ENCODE peak calls at places on chromosomes 13 and 19, in five cellular contexts. One of them, this sample, is unnamed. For H3K4me1, the result is how much of the 10 kb centered on the place peaks cover.

GRCh38 chr13:48478401-48478800 is 54.5 kb downstream of the RCBTB2 start:
- DNase-seq in heart left ventricle: no peak
- DNase-seq in ovary: no peak
- DNase-seq in transverse colon: no peak
- DNase-seq in mesendoderm: no peak
- DNase-seq in this sample: no peak

GRCh38 chr13:21674271-21675009 is 3.6 kb downstream of the FGF9 start:
- DNase-seq in heart left ventricle: peak
- DNase-seq in ovary: no peak
- DNase-seq in transverse colon: peak
- DNase-seq in mesendoderm: peak
- DNase-seq in this sample: peak

GRCh38 chr19:34253711-34254551 is 423 bp upstream of the GARRE1 start:
- DNase-seq in heart left ventricle: peak
- DNase-seq in ovary: peak
- DNase-seq in transverse colon: peak
- DNase-seq in mesendoderm: peak
- DNase-seq in this sample: peak

GRCh38 chr13:42740753-42741152 is 40.6 kb upstream of the FAM216B start:
- DNase-seq in heart left ventricle: peak
- DNase-seq in ovary: peak
- DNase-seq in transverse colon: peak
- DNase-seq in mesendoderm: no peak
- DNase-seq in this sample: peak

GRCh38 chr19:19115954-19116353 is 22.3 kb downstream of the TMEM161A start:
- DNase-seq in heart left ventricle: no peak
- DNase-seq in ovary: no peak
- DNase-seq in transverse colon: peak
- DNase-seq in mesendoderm: peak
- DNase-seq in this sample: peak

GRCh38 chr13:113907637-113908617 is 44.1 kb upstream of the GAS6 start:
- DNase-seq in heart left ventricle: no peak
- DNase-seq in ovary: no peak
- DNase-seq in transverse colon: peak
- DNase-seq in mesendoderm: peak
- DNase-seq in this sample: peak

GRCh38 chr19:54430306-54431254 is 15.3 kb downstream of the TTYH1 start:
- DNase-seq in heart left ventricle: peak
- DNase-seq in ovary: no peak
- DNase-seq in transverse colon: peak
- DNase-seq in mesendoderm: peak
- DNase-seq in this sample: peak

GRCh38 chr13:113820813-113821651 is 42.8 kb downstream of the GAS6 start:
- DNase-seq in heart left ventricle: peak
- DNase-seq in ovary: peak
- DNase-seq in transverse colon: peak
- DNase-seq in mesendoderm: no peak
- DNase-seq in this sample: peak

DNA sequence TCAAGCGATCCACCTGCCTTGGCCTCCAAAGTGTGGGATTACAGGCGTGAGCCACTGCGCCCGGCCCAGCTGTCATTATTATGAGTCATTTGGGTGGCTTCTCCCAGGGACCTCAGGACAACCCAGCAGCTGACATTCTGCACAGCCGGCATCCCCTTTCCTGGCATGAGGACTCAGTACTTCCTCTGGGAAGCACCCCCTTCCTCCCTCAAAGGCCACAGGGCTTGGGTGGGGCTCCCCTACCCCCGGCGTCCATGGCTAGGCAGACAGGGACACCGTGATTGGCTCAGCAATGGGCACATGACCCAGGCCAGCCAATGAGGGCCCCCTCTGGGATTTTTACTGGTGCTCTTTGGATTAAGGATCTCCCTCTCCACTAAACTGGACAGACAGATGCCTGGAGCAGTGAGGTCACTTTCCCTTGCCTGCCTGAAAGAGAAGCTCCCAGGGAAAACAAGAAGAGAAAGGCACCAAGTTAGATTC is 6.0 kb downstream of the KANK2 start:
- DNase-seq in heart left ventricle: peak
- DNase-seq in ovary: peak
- DNase-seq in transverse colon: peak
- DNase-seq in mesendoderm: peak
- DNase-seq in this sample: peak
- H3K4me1 ChIP-seq in heart left ventricle: half or more
- H3K4me1 ChIP-seq in ovary: under half
- H3K4me1 ChIP-seq in transverse colon: half or more
- H3K4me1 ChIP-seq in mesendoderm: under half
- H3K4me1 ChIP-seq in this sample: under half

GRCh38 chr13:110528911-110529310 is 32.6 kb downstream of the RAB20 start:
- DNase-seq in heart left ventricle: no peak
- DNase-seq in ovary: no peak
- DNase-seq in transverse colon: no peak
- DNase-seq in mesendoderm: peak
- DNase-seq in this sample: no peak
- H3K4me1 ChIP-seq in heart left ventricle: half or more
- H3K4me1 ChIP-seq in ovary: under half
- H3K4me1 ChIP-seq in transverse colon: half or more
- H3K4me1 ChIP-seq in mesendoderm: under half
- H3K4me1 ChIP-seq in this sample: under half

DNA sequence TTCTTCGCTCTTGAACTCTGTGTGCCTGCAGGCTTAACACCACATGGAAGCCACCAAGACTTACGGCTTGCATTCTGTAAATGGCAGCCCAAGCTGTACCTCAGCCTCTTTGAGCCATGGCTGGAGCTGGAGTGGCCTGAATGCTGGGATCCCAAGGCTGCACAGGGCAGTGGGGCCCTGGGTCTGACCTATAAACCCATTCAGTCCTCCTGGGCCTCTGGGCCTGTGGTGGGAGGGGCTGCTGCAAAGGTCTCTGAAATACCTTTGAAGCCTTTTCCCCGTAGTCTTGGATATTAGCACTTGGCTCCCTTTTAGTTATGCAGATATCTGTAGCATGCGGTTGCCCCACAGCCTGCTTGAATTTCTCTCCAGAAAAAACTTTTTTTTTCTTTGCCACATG is 8.2 kb downstream of the TM9SF2 start:
- DNase-seq in heart left ventricle: no peak
- DNase-seq in ovary: no peak
- DNase-seq in transverse colon: no peak
- DNase-seq in mesendoderm: no peak
- DNase-seq in this sample: no peak
- H3K4me1 ChIP-seq in heart left ventricle: half or more
- H3K4me1 ChIP-seq in ovary: under half
- H3K4me1 ChIP-seq in transverse colon: half or more
- H3K4me1 ChIP-seq in mesendoderm: under half
- H3K4me1 ChIP-seq in this sample: under half

GRCh38 chr13:110414283-110414682 is 107.2 kb downstream of the COL4A2 start:
- DNase-seq in heart left ventricle: no peak
- DNase-seq in ovary: no peak
- DNase-seq in transverse colon: no peak
- DNase-seq in mesendoderm: no peak
- DNase-seq in this sample: no peak
- H3K4me1 ChIP-seq in heart left ventricle: half or more
- H3K4me1 ChIP-seq in ovary: under half
- H3K4me1 ChIP-seq in transverse colon: under half
- H3K4me1 ChIP-seq in mesendoderm: under half
- H3K4me1 ChIP-seq in this sample: under half

GRCh38 chr19:17079710-17080440 is 4.3 kb downstream of the MYO9B start:
- DNase-seq in heart left ventricle: peak
- DNase-seq in ovary: peak
- DNase-seq in transverse colon: peak
- DNase-seq in mesendoderm: no peak
- DNase-seq in this sample: peak

GRCh38 chr19:17080441-17080803 is 4.8 kb downstream of the MYO9B start:
- DNase-seq in heart left ventricle: no peak
- DNase-seq in ovary: no peak
- DNase-seq in transverse colon: no peak
- DNase-seq in mesendoderm: no peak
- DNase-seq in this sample: no peak

GRCh38 chr19:17078038-17078919 is 2.7 kb downstream of the MYO9B start:
- DNase-seq in heart left ventricle: no peak
- DNase-seq in ovary: no peak
- DNase-seq in transverse colon: no peak
- DNase-seq in mesendoderm: peak
- DNase-seq in this sample: no peak

GRCh38 chr19:17078920-17079709 is 3.5 kb downstream of the MYO9B start:
- DNase-seq in heart left ventricle: no peak
- DNase-seq in ovary: no peak
- DNase-seq in transverse colon: no peak
- DNase-seq in mesendoderm: peak
- DNase-seq in this sample: no peak

DNA sequence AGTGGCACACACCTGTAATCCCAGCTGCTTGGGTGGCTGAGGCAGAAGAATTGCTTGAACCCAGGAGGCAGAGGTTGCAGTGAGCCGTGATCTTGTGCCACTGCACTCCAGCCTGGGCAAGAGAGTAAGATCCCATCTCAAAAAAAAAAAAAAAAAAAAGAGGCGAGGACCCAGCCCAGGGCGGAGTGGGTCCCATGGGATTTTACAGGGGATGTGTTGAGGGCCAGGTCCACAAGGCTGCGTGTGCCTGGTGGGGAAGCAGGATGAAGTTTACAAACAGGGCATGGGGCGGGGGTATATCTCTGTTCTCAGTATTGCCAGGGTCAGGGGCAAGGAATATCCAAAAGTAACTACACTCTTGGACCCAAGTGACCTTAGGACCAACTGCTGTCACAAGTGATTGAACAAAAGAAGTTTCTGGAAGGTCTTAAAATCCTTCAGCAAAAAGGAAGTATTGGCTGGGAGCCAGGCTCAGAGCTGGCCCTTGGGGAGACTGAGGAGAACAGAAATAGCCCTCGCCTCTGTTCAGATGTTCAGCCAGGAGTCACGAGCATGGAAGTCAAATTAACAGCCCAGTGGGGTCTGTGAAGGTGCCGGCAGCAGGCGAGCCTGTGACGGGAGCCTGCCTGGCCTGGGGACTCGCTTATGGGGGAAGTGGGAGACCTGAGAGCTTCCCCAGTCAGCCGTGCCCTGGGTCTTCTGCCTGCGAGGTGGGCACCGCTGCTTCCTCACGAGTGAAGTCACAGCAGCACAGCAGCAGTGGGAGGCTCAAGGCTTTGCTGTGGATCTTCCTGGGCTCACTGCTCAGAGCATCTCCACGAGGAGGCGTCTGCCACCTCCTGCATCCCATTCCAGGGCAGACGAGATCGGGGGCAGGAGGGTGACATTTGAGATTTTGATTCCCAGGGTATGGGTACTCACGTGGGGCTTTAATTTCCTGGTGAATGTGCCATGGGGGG is 6.4 kb downstream of the MYO9B start:
- DNase-seq in heart left ventricle: peak
- DNase-seq in ovary: no peak
- DNase-seq in transverse colon: no peak
- DNase-seq in mesendoderm: peak
- DNase-seq in this sample: no peak
- H3K4me1 ChIP-seq in heart left ventricle: half or more
- H3K4me1 ChIP-seq in ovary: under half
- H3K4me1 ChIP-seq in transverse colon: under half
- H3K4me1 ChIP-seq in mesendoderm: under half
- H3K4me1 ChIP-seq in this sample: under half

GRCh38 chr19:8501968-8502367 is 472 bp downstream of the PRAM1 start:
- DNase-seq in heart left ventricle: no peak
- DNase-seq in ovary: no peak
- DNase-seq in transverse colon: no peak
- DNase-seq in mesendoderm: no peak
- DNase-seq in this sample: no peak

GRCh38 chr19:8499048-8499833 is 3.2 kb downstream of the PRAM1 start:
- DNase-seq in heart left ventricle: no peak
- DNase-seq in ovary: no peak
- DNase-seq in transverse colon: no peak
- DNase-seq in mesendoderm: no peak
- DNase-seq in this sample: no peak

GRCh38 chr19:8501547-8501946 is 893 bp downstream of the PRAM1 start:
- DNase-seq in heart left ventricle: no peak
- DNase-seq in ovary: no peak
- DNase-seq in transverse colon: no peak
- DNase-seq in mesendoderm: no peak
- DNase-seq in this sample: no peak

GRCh38 chr19:8500158-8500557 is 2.3 kb downstream of the PRAM1 start:
- DNase-seq in heart left ventricle: no peak
- DNase-seq in ovary: no peak
- DNase-seq in transverse colon: no peak
- DNase-seq in mesendoderm: peak
- DNase-seq in this sample: no peak

GRCh38 chr19:8498295-8498694 is 4.1 kb downstream of the PRAM1 start:
- DNase-seq in heart left ventricle: no peak
- DNase-seq in ovary: no peak
- DNase-seq in transverse colon: no peak
- DNase-seq in mesendoderm: no peak
- DNase-seq in this sample: no peak
- H3K4me1 ChIP-seq in heart left ventricle: under half
- H3K4me1 ChIP-seq in ovary: under half
- H3K4me1 ChIP-seq in transverse colon: under half
- H3K4me1 ChIP-seq in mesendoderm: under half
- H3K4me1 ChIP-seq in this sample: under half

DNA sequence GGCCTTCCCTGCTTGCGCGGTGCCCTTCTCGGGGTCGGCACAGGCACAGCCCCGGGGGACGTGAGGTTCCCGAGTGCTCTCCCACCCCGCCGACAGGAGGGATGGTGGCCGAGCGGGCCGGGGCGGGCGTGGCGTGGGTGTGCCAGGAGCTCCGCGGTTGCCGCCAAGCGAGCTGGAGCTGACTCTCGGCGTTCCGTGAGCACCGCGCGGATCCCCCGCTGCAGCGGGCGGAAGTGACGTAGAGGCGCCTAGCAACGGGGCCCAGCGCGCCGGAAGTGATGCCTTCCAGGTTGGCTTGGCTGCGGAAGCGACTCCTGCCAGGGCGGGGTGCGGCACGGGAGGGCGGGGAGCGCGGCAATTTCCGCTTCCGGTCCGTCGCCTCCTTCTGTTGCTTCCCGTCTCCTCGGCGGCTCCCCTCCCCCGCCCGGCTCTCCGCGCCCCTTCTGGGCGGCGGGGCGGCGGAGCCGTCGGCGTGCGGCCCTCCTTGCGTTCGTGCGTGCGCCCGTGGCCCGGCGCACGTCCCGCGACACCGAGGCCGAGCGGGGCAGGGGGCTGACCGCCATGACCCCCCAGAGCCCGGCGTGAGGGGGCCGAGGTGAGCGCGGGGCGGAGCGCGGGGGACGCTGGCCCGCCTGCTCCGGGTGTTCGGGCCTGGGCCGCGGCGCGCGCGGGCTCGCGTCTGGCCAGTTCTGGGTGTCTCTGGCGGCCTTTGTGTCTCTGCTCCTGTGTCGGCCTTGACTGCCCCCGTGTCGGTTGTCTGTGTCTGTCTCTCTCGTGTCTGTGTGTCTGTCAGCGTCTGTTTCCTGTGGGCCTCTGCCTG is at the start of gene EPN1:
- DNase-seq in heart left ventricle: peak
- DNase-seq in ovary: peak
- DNase-seq in transverse colon: peak
- DNase-seq in mesendoderm: peak
- DNase-seq in this sample: peak
- H3K4me1 ChIP-seq in heart left ventricle: under half
- H3K4me1 ChIP-seq in ovary: under half
- H3K4me1 ChIP-seq in transverse colon: half or more
- H3K4me1 ChIP-seq in mesendoderm: under half
- H3K4me1 ChIP-seq in this sample: under half

This sample was measured in mucosa of descending colon.